ENCODE peak calls at places on chromosomes 16 and 17, in five cellular contexts. E is GF-D8; P is stimulated activated naive B cell treated with anti-CD40 and anti-IgM and Interleukin-4, amounts not matched to agents 10 μg/mL and 1 μg/mL and 100 μg/mL, for 72 hours; N is NCI-H510A treated with DMSO at 0.1 percent for 48 hours; F is uterus. I is an unnamed sample.

GRCh38 chr17:333626-334396 is 18.8 kb downstream of the RPH3AL start:
- DNase-seq in P (no peak), N (no peak), F (peak), E (no peak), I (no peak)

GRCh38 chr17:44376124-44376523 is 12.5 kb upstream of the FAM171A2 start:
- DNase-seq in N (no peak), P (no peak), E (no peak), F (peak), I (peak)

GRCh38 chr17:50986989-50987660 is 121.0 kb upstream of the TOB1 start:
- DNase-seq in N (no peak), P (no peak), E (no peak), F (no peak), I (no peak)

GRCh38 chr16:13923703-13924298 is 3.8 kb downstream of the ERCC4 start:
- DNase-seq in F (no peak), E (no peak), P (no peak), N (peak), I (peak)

GRCh38 chr16:9308300-9309209 is 217.1 kb downstream of the HAPSTR1 start:
- DNase-seq in E (no peak), F (no peak), N (no peak), P (no peak), I (no peak)

GRCh38 chr17:4453821-4454591 is 20.3 kb downstream of the SPNS3 start:
- DNase-seq in N (no peak), E (no peak), F (no peak), P (no peak), I (peak)

GRCh38 chr16:69110406-69110805 is 5.0 kb downstream of the HAS3 start:
- DNase-seq in F (no peak), P (no peak), N (no peak), E (no peak), I (no peak)

GRCh38 chr17:79801156-79802038 is 4.5 kb upstream of the CBX8 start:
- DNase-seq in E (no peak), F (no peak), P (no peak), N (no peak), I (no peak)

GRCh38 chr17:1347681-1348318 is 52.2 kb downstream of the YWHAE start:
- DNase-seq in N (no peak), E (no peak), F (no peak), P (no peak), I (no peak)

GRCh38 chr17:3669548-3669947 is 936 bp downstream of the EMC6 start:
- DNase-seq in F (no peak), E (no peak), P (no peak), N (no peak), I (no peak)

GRCh38 chr17:80427366-80428282 is 12.7 kb downstream of the ENDOV start:
- DNase-seq in E (no peak), N (no peak), P (no peak), F (peak), I (no peak)

GRCh38 chr17:16381496-16381820 is 567 bp downstream of the UBB start:
- DNase-seq in F (no peak), E (no peak), N (no peak), P (no peak), I (no peak)

GRCh38 chr17:149231-149630 is 11.9 kb downstream of the SCGB1C2 start:
- DNase-seq in P (no peak), N (no peak), E (no peak), F (no peak), I (no peak)

GRCh38 chr17:15220785-15221184 is 44.3 kb downstream of the PMP22 start:
- DNase-seq in P (no peak), E (no peak), F (no peak), N (no peak), I (no peak)

GRCh38 chr16:78836802-78837489 is 737.5 kb downstream of the WWOX start:
- DNase-seq in E (no peak), F (no peak), P (no peak), N (no peak), I (no peak)

GRCh38 chr17:50355336-50355700 is 9.4 kb downstream of the XYLT2 start:
- DNase-seq in E (no peak), N (no peak), F (no peak), P (no peak), I (no peak)

GRCh38 chr17:63550816-63551639 is 751 bp downstream of the DCAF7 start:
- DNase-seq in P (no peak), E (no peak), N (peak), F (no peak), I (peak)

GRCh38 chr16:22427556-22427955 is 53.1 kb upstream of the CDR2 start:
- DNase-seq in N (no peak), F (no peak), P (no peak), E (no peak), I (no peak)

GRCh38 chr17:15346196-15346595 is 4.8 kb upstream of the TEKT3 start:
- DNase-seq in P (no peak), E (no peak), F (no peak), N (no peak), I (no peak)

GRCh38 chr17:33200587-33200986 is 92.5 kb downstream of the ASIC2 start:
- DNase-seq in N (no peak), E (no peak), P (no peak), F (no peak), I (no peak)

GRCh38 chr16:82748026-82748425 is 121.3 kb downstream of the CDH13 start:
- DNase-seq in N (no peak), P (no peak), F (no peak), E (no peak), I (no peak)